ENCODE peak calls at places on chromosomes 7 and 10, in five cellular contexts. One of them, this sample, is unnamed.

GRCh38 chr10:129369566-129369965 is 97.5 kb upstream of the MGMT start:
- DNase-seq in epithelial cell of esophagus: no peak
- DNase-seq in tibial artery: no peak
- DNase-seq in hepatocyte: no peak
- DNase-seq in BE2C: no peak
- DNase-seq in this sample: no peak

GRCh38 chr10:127649642-127650041 is 87.3 kb upstream of the FOXI2 start:
- DNase-seq in epithelial cell of esophagus: peak
- DNase-seq in tibial artery: no peak
- DNase-seq in hepatocyte: no peak
- DNase-seq in BE2C: peak
- DNase-seq in this sample: no peak

GRCh38 chr10:95201736-95202135 is 7.7 kb downstream of the ACSM6 start:
- DNase-seq in epithelial cell of esophagus: peak
- DNase-seq in tibial artery: no peak
- DNase-seq in hepatocyte: no peak
- DNase-seq in BE2C: no peak
- DNase-seq in this sample: no peak

GRCh38 chr7:7617550-7617949 is 23.0 kb upstream of the UMAD1 start:
- DNase-seq in epithelial cell of esophagus: no peak
- DNase-seq in tibial artery: no peak
- DNase-seq in hepatocyte: no peak
- DNase-seq in BE2C: no peak
- DNase-seq in this sample: no peak

GRCh38 chr7:143884978-143885559 is 16.9 kb downstream of the TCAF1 start:
- DNase-seq in epithelial cell of esophagus: peak
- DNase-seq in tibial artery: no peak
- DNase-seq in hepatocyte: peak
- DNase-seq in BE2C: peak
- DNase-seq in this sample: no peak

GRCh38 chr10:32139223-32140073 is 83.2 kb upstream of the KIF5B start:
- DNase-seq in epithelial cell of esophagus: peak
- DNase-seq in tibial artery: peak
- DNase-seq in hepatocyte: peak
- DNase-seq in BE2C: peak
- DNase-seq in this sample: peak

GRCh38 chr10:88565072-88565471 is 18.0 kb downstream of the RNLS start:
- DNase-seq in epithelial cell of esophagus: peak
- DNase-seq in tibial artery: no peak
- DNase-seq in hepatocyte: peak
- DNase-seq in BE2C: no peak
- DNase-seq in this sample: no peak

GRCh38 chr10:128046934-128047251 is 79.3 kb downstream of the MKI67 start:
- DNase-seq in epithelial cell of esophagus: no peak
- DNase-seq in tibial artery: no peak
- DNase-seq in hepatocyte: no peak
- DNase-seq in BE2C: no peak
- DNase-seq in this sample: no peak

GRCh38 chr10:45442670-45443069 is 68.7 kb downstream of the ALOX5 start:
- DNase-seq in epithelial cell of esophagus: no peak
- DNase-seq in tibial artery: no peak
- DNase-seq in hepatocyte: no peak
- DNase-seq in BE2C: no peak
- DNase-seq in this sample: no peak

GRCh38 chr7:38822556-38822955 is 86.4 kb downstream of the VPS41 start:
- DNase-seq in epithelial cell of esophagus: peak
- DNase-seq in tibial artery: no peak
- DNase-seq in hepatocyte: no peak
- DNase-seq in BE2C: no peak
- DNase-seq in this sample: no peak

GRCh38 chr10:25441270-25441669 is 266.5 kb downstream of the GPR158 start:
- DNase-seq in epithelial cell of esophagus: no peak
- DNase-seq in tibial artery: no peak
- DNase-seq in hepatocyte: no peak
- DNase-seq in BE2C: no peak
- DNase-seq in this sample: no peak

GRCh38 chr10:124653811-124654651 is 90.1 kb downstream of the FAM53B start:
- DNase-seq in epithelial cell of esophagus: peak
- DNase-seq in tibial artery: peak
- DNase-seq in hepatocyte: no peak
- DNase-seq in BE2C: no peak
- DNase-seq in this sample: no peak

GRCh38 chr10:11263767-11264166 is 246.1 kb downstream of the CELF2 start:
- DNase-seq in epithelial cell of esophagus: no peak
- DNase-seq in tibial artery: no peak
- DNase-seq in hepatocyte: no peak
- DNase-seq in BE2C: no peak
- DNase-seq in this sample: no peak

DNA sequence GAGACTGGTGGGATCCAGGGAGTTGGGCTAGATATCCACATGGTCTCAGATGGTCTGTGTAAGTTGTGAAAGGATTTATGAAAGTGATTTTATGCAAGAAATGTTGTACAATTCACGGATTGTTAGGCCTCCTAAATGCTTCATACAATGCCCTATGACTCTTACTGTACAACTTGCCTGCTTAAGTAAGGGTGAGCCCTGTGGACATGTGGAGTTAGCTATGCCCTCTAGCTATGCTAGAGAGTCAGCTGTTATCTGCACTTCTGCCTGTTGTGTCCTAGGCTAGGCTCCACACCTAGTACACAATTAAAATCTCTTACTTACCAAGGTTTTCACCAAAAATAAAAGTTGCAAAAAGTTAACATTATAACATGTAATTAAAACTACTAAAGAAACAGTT is 1.7 kb upstream of the CFAP43 start:
- DNase-seq in epithelial cell of esophagus: no peak
- DNase-seq in tibial artery: no peak
- DNase-seq in hepatocyte: no peak
- DNase-seq in BE2C: no peak
- DNase-seq in this sample: no peak
- H3K4me3 ChIP-seq in epithelial cell of esophagus: no peak
- H3K4me3 ChIP-seq in tibial artery: no peak
- H3K4me3 ChIP-seq in hepatocyte: no peak
- H3K4me3 ChIP-seq in BE2C: no peak
- H3K4me3 ChIP-seq in this sample: no peak

GRCh38 chr7:159027803-159028455 is 116.7 kb downstream of the VIPR2 start:
- DNase-seq in epithelial cell of esophagus: peak
- DNase-seq in tibial artery: peak
- DNase-seq in hepatocyte: peak
- DNase-seq in BE2C: no peak
- DNase-seq in this sample: no peak
- TF ChIP-seq CTCF in epithelial cell of esophagus: no peak
- TF ChIP-seq CTCF in tibial artery: no peak
- TF ChIP-seq CTCF in hepatocyte: no peak
- TF ChIP-seq CTCF in BE2C: no peak
- TF ChIP-seq CTCF in this sample: no peak

GRCh38 chr7:149291036-149291835 is 29.2 kb downstream of the ZNF783 start:
- DNase-seq in epithelial cell of esophagus: no peak
- DNase-seq in tibial artery: no peak
- DNase-seq in hepatocyte: no peak
- DNase-seq in BE2C: no peak
- DNase-seq in this sample: no peak
- H3K4me3 ChIP-seq in epithelial cell of esophagus: no peak
- H3K4me3 ChIP-seq in tibial artery: no peak
- H3K4me3 ChIP-seq in hepatocyte: no peak
- H3K4me3 ChIP-seq in BE2C: no peak
- H3K4me3 ChIP-seq in this sample: no peak

GRCh38 chr10:132577350-132578005 is 39.9 kb downstream of the INPP5A start:
- DNase-seq in epithelial cell of esophagus: no peak
- DNase-seq in tibial artery: no peak
- DNase-seq in hepatocyte: no peak
- DNase-seq in BE2C: no peak
- DNase-seq in this sample: no peak
- TF ChIP-seq CTCF in epithelial cell of esophagus: no peak
- TF ChIP-seq CTCF in tibial artery: peak
- TF ChIP-seq CTCF in hepatocyte: peak
- TF ChIP-seq CTCF in BE2C: no peak
- TF ChIP-seq CTCF in this sample: peak

GRCh38 chr7:76217942-76218566 is 16.4 kb downstream of the SRRM3 start:
- DNase-seq in epithelial cell of esophagus: no peak
- DNase-seq in tibial artery: no peak
- DNase-seq in hepatocyte: no peak
- DNase-seq in BE2C: no peak
- DNase-seq in this sample: no peak

GRCh38 chr7:76220185-76221057 is 18.7 kb downstream of the SRRM3 start:
- DNase-seq in epithelial cell of esophagus: peak
- DNase-seq in tibial artery: no peak
- DNase-seq in hepatocyte: peak
- DNase-seq in BE2C: peak
- DNase-seq in this sample: peak

GRCh38 chr7:76222333-76222732 is 20.6 kb downstream of the SRRM3 start:
- DNase-seq in epithelial cell of esophagus: no peak
- DNase-seq in tibial artery: no peak
- DNase-seq in hepatocyte: no peak
- DNase-seq in BE2C: no peak
- DNase-seq in this sample: no peak

GRCh38 chr7:76211216-76211615 is 9.5 kb downstream of the SRRM3 start:
- DNase-seq in epithelial cell of esophagus: no peak
- DNase-seq in tibial artery: no peak
- DNase-seq in hepatocyte: no peak
- DNase-seq in BE2C: no peak
- DNase-seq in this sample: no peak

DNA sequence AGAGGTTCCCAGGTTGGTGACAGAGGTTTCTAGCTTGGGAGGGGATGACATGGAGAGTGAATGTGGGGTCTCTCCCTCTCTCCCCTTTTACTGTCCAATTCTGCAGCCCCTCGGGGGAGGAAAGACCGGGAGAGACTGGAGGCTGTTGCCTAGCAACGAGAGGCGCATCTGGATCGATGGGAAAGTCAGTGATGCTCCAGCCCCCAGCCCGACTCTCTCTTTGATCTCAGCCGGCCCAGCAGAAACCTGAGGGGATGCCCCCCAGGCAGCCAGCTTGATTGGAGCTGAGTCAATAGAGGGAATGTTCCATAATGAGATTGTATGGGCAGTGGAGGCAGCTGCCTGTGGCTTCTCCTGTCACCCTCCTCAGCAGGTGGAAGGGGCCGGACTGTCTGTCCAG is 15.0 kb downstream of the SRRM3 start:
- DNase-seq in epithelial cell of esophagus: no peak
- DNase-seq in tibial artery: no peak
- DNase-seq in hepatocyte: no peak
- DNase-seq in BE2C: peak
- DNase-seq in this sample: no peak
- H3K4me3 ChIP-seq in epithelial cell of esophagus: no peak
- H3K4me3 ChIP-seq in tibial artery: no peak
- H3K4me3 ChIP-seq in hepatocyte: no peak
- H3K4me3 ChIP-seq in BE2C: no peak
- H3K4me3 ChIP-seq in this sample: no peak

GRCh38 chr7:35416568-35416967 is 162.7 kb upstream of the TBX20 start:
- DNase-seq in epithelial cell of esophagus: no peak
- DNase-seq in tibial artery: no peak
- DNase-seq in hepatocyte: no peak
- DNase-seq in BE2C: no peak
- DNase-seq in this sample: no peak

GRCh38 chr7:35418716-35419425 is 165.0 kb upstream of the TBX20 start:
- DNase-seq in epithelial cell of esophagus: no peak
- DNase-seq in tibial artery: no peak
- DNase-seq in hepatocyte: no peak
- DNase-seq in BE2C: peak
- DNase-seq in this sample: no peak

GRCh38 chr7:35420657-35421056 is 166.8 kb upstream of the TBX20 start:
- DNase-seq in epithelial cell of esophagus: no peak
- DNase-seq in tibial artery: no peak
- DNase-seq in hepatocyte: no peak
- DNase-seq in BE2C: no peak
- DNase-seq in this sample: no peak

GRCh38 chr7:35411331-35411730 is 157.4 kb upstream of the TBX20 start:
- DNase-seq in epithelial cell of esophagus: no peak
- DNase-seq in tibial artery: no peak
- DNase-seq in hepatocyte: no peak
- DNase-seq in BE2C: no peak
- DNase-seq in this sample: no peak

GRCh38 chr7:35415411-35415822 is 161.5 kb upstream of the TBX20 start:
- DNase-seq in epithelial cell of esophagus: no peak
- DNase-seq in tibial artery: no peak
- DNase-seq in hepatocyte: peak
- DNase-seq in BE2C: peak
- DNase-seq in this sample: no peak
- TF ChIP-seq CTCF in epithelial cell of esophagus: no peak
- TF ChIP-seq CTCF in tibial artery: no peak
- TF ChIP-seq CTCF in hepatocyte: no peak
- TF ChIP-seq CTCF in BE2C: no peak
- TF ChIP-seq CTCF in this sample: no peak

DNA sequence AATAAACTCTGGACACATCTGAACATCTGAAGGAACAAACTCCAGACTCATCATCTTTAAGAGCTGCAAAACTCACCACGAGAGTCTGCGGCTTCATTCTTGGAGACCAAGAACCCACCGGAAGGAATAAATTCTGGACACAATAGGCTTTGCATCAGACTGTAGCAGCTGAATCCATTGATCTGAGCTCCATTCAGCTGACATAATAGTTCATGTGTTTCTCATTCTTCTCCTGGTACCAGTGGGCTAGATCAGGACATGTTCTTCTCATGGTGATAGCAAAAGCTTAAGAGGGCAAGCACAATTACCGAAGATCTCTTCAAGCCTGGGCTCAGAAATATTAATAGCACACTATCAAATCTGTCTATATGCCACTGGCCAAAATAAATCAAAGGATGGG is 20.5 kb upstream of the GNAI1 start:
- DNase-seq in epithelial cell of esophagus: no peak
- DNase-seq in tibial artery: no peak
- DNase-seq in hepatocyte: no peak
- DNase-seq in BE2C: no peak
- DNase-seq in this sample: no peak
- H3K4me3 ChIP-seq in epithelial cell of esophagus: no peak
- H3K4me3 ChIP-seq in tibial artery: no peak
- H3K4me3 ChIP-seq in hepatocyte: no peak
- H3K4me3 ChIP-seq in BE2C: no peak
- H3K4me3 ChIP-seq in this sample: no peak

GRCh38 chr7:20330797-20331230 is at the start of gene ITGB8:
- DNase-seq in epithelial cell of esophagus: peak
- DNase-seq in tibial artery: peak
- DNase-seq in hepatocyte: no peak
- DNase-seq in BE2C: no peak
- DNase-seq in this sample: no peak

GRCh38 chr7:20328692-20329091 is 2.0 kb upstream of the ITGB8 start:
- DNase-seq in epithelial cell of esophagus: no peak
- DNase-seq in tibial artery: no peak
- DNase-seq in hepatocyte: no peak
- DNase-seq in BE2C: no peak
- DNase-seq in this sample: no peak

GRCh38 chr7:20328027-20328426 is 2.7 kb upstream of the ITGB8 start:
- DNase-seq in epithelial cell of esophagus: no peak
- DNase-seq in tibial artery: no peak
- DNase-seq in hepatocyte: no peak
- DNase-seq in BE2C: no peak
- DNase-seq in this sample: no peak

GRCh38 chr7:20330176-20330796 is 414 bp upstream of the ITGB8 start:
- DNase-seq in epithelial cell of esophagus: peak
- DNase-seq in tibial artery: peak
- DNase-seq in hepatocyte: peak
- DNase-seq in BE2C: peak
- DNase-seq in this sample: no peak

GRCh38 chr7:20329389-20330175 is 1.1 kb upstream of the ITGB8 start:
- DNase-seq in epithelial cell of esophagus: peak
- DNase-seq in tibial artery: peak
- DNase-seq in hepatocyte: peak
- DNase-seq in BE2C: peak
- DNase-seq in this sample: no peak
- TF ChIP-seq CTCF in epithelial cell of esophagus: peak
- TF ChIP-seq CTCF in tibial artery: peak
- TF ChIP-seq CTCF in hepatocyte: peak
- TF ChIP-seq CTCF in BE2C: peak
- TF ChIP-seq CTCF in this sample: peak

GRCh38 chr10:17043586-17043985 is 86.0 kb downstream of the CUBN start:
- DNase-seq in epithelial cell of esophagus: no peak
- DNase-seq in tibial artery: no peak
- DNase-seq in hepatocyte: no peak
- DNase-seq in BE2C: no peak
- DNase-seq in this sample: no peak
- H3K4me3 ChIP-seq in epithelial cell of esophagus: no peak
- H3K4me3 ChIP-seq in tibial artery: no peak
- H3K4me3 ChIP-seq in hepatocyte: no peak
- H3K4me3 ChIP-seq in BE2C: no peak
- H3K4me3 ChIP-seq in this sample: no peak